ENCODE peak calls at places on chromosome 13, in seven cellular contexts. One of them, this sample, is unnamed.

GRCh38 chr13:52706074-52706473 is 33.5 kb downstream of the CNMD start:
- DNase-seq in heart left ventricle: no peak
- DNase-seq in tibial nerve: no peak
- DNase-seq in B cell: no peak
- DNase-seq in mucosa of descending colon: no peak
- DNase-seq in NB4: no peak
- DNase-seq in psoas muscle: no peak
- DNase-seq in this sample: no peak

GRCh38 chr13:98050041-98050466 is 92.8 kb upstream of the FARP1 start:
- DNase-seq in NB4: no peak
- DNase-seq in mucosa of descending colon: no peak
- DNase-seq in psoas muscle: no peak
- DNase-seq in B cell: no peak
- DNase-seq in heart left ventricle: no peak
- DNase-seq in tibial nerve: no peak
- DNase-seq in this sample: no peak

GRCh38 chr13:20699715-20700114 is 3.8 kb upstream of the IL17D start:
- DNase-seq in heart left ventricle: no peak
- DNase-seq in psoas muscle: no peak
- DNase-seq in NB4: no peak
- DNase-seq in B cell: no peak
- DNase-seq in mucosa of descending colon: no peak
- DNase-seq in tibial nerve: no peak
- DNase-seq in this sample: no peak

GRCh38 chr13:46679369-46680180 is 117.4 kb downstream of the ESD start:
- DNase-seq in NB4: no peak
- DNase-seq in psoas muscle: no peak
- DNase-seq in mucosa of descending colon: no peak
- DNase-seq in B cell: peak
- DNase-seq in heart left ventricle: no peak
- DNase-seq in tibial nerve: peak
- DNase-seq in this sample: no peak

GRCh38 chr13:30020726-30021312 is 170.4 kb upstream of the UBL3 start:
- DNase-seq in NB4: no peak
- DNase-seq in heart left ventricle: no peak
- DNase-seq in tibial nerve: no peak
- DNase-seq in psoas muscle: no peak
- DNase-seq in B cell: no peak
- DNase-seq in mucosa of descending colon: no peak
- DNase-seq in this sample: no peak

GRCh38 chr13:98142427-98143156 is at the start of gene FARP1:
- DNase-seq in B cell: peak
- DNase-seq in psoas muscle: peak
- DNase-seq in heart left ventricle: peak
- DNase-seq in mucosa of descending colon: peak
- DNase-seq in NB4: peak
- DNase-seq in tibial nerve: peak
- DNase-seq in this sample: peak

GRCh38 chr13:101190337-101190736 is 226.0 kb downstream of the NALCN start:
- DNase-seq in tibial nerve: no peak
- DNase-seq in NB4: no peak
- DNase-seq in psoas muscle: no peak
- DNase-seq in mucosa of descending colon: no peak
- DNase-seq in heart left ventricle: no peak
- DNase-seq in B cell: no peak
- DNase-seq in this sample: no peak

GRCh38 chr13:91375119-91375729 is 23.2 kb upstream of the GPC5 start:
- DNase-seq in NB4: peak
- DNase-seq in tibial nerve: no peak
- DNase-seq in mucosa of descending colon: no peak
- DNase-seq in psoas muscle: no peak
- DNase-seq in heart left ventricle: no peak
- DNase-seq in B cell: peak
- DNase-seq in this sample: no peak

GRCh38 chr13:52835071-52835793 is 13.2 kb downstream of the PCDH8 start:
- DNase-seq in psoas muscle: no peak
- DNase-seq in NB4: no peak
- DNase-seq in B cell: no peak
- DNase-seq in heart left ventricle: no peak
- DNase-seq in mucosa of descending colon: no peak
- DNase-seq in tibial nerve: no peak
- DNase-seq in this sample: no peak

GRCh38 chr13:110850840-110851239 is 64.0 kb downstream of the ANKRD10 start:
- DNase-seq in B cell: no peak
- DNase-seq in psoas muscle: no peak
- DNase-seq in heart left ventricle: no peak
- DNase-seq in tibial nerve: no peak
- DNase-seq in NB4: no peak
- DNase-seq in mucosa of descending colon: no peak
- DNase-seq in this sample: no peak

GRCh38 chr13:34172048-34172447 is 354.1 kb downstream of the RFC3 start:
- DNase-seq in mucosa of descending colon: no peak
- DNase-seq in NB4: no peak
- DNase-seq in B cell: no peak
- DNase-seq in psoas muscle: no peak
- DNase-seq in tibial nerve: no peak
- DNase-seq in heart left ventricle: no peak
- DNase-seq in this sample: no peak

GRCh38 chr13:61024046-61024445 is 391.6 kb downstream of the PCDH20 start:
- DNase-seq in mucosa of descending colon: no peak
- DNase-seq in tibial nerve: no peak
- DNase-seq in NB4: no peak
- DNase-seq in B cell: no peak
- DNase-seq in heart left ventricle: no peak
- DNase-seq in psoas muscle: no peak
- DNase-seq in this sample: no peak

GRCh38 chr13:42649761-42650289 is 75.9 kb downstream of the TNFSF11 start:
- DNase-seq in psoas muscle: no peak
- DNase-seq in B cell: no peak
- DNase-seq in tibial nerve: no peak
- DNase-seq in heart left ventricle: no peak
- DNase-seq in mucosa of descending colon: no peak
- DNase-seq in NB4: no peak
- DNase-seq in this sample: no peak

GRCh38 chr13:90302113-90302512 is 1045.4 kb upstream of the MIR17HG start:
- DNase-seq in heart left ventricle: no peak
- DNase-seq in psoas muscle: no peak
- DNase-seq in mucosa of descending colon: no peak
- DNase-seq in NB4: no peak
- DNase-seq in B cell: no peak
- DNase-seq in tibial nerve: no peak
- DNase-seq in this sample: no peak

GRCh38 chr13:39250440-39250839 is 212.2 kb downstream of the NHLRC3 start:
- DNase-seq in B cell: no peak
- DNase-seq in heart left ventricle: no peak
- DNase-seq in psoas muscle: no peak
- DNase-seq in mucosa of descending colon: no peak
- DNase-seq in NB4: no peak
- DNase-seq in tibial nerve: no peak
- DNase-seq in this sample: no peak

GRCh38 chr13:38804061-38804460 is 117.2 kb downstream of the FREM2 start:
- DNase-seq in psoas muscle: no peak
- DNase-seq in tibial nerve: no peak
- DNase-seq in mucosa of descending colon: no peak
- DNase-seq in NB4: no peak
- DNase-seq in B cell: no peak
- DNase-seq in heart left ventricle: no peak
- DNase-seq in this sample: no peak

GRCh38 chr13:42835012-42835411 is 53.6 kb downstream of the FAM216B start:
- DNase-seq in NB4: no peak
- DNase-seq in mucosa of descending colon: no peak
- DNase-seq in heart left ventricle: no peak
- DNase-seq in psoas muscle: no peak
- DNase-seq in B cell: no peak
- DNase-seq in tibial nerve: no peak
- DNase-seq in this sample: no peak

GRCh38 chr13:72390909-72391308 is 336.5 kb downstream of the MZT1 start:
- DNase-seq in mucosa of descending colon: no peak
- DNase-seq in B cell: no peak
- DNase-seq in heart left ventricle: no peak
- DNase-seq in psoas muscle: no peak
- DNase-seq in tibial nerve: no peak
- DNase-seq in NB4: no peak
- DNase-seq in this sample: no peak

GRCh38 chr13:98749501-98749900 is 3.0 kb downstream of the SLC15A1 start:
- DNase-seq in B cell: no peak
- DNase-seq in NB4: no peak
- DNase-seq in tibial nerve: no peak
- DNase-seq in heart left ventricle: no peak
- DNase-seq in mucosa of descending colon: no peak
- DNase-seq in psoas muscle: no peak
- DNase-seq in this sample: no peak

GRCh38 chr13:36841411-36841810 is 22.4 kb downstream of the RFXAP start:
- DNase-seq in B cell: no peak
- DNase-seq in mucosa of descending colon: no peak
- DNase-seq in tibial nerve: no peak
- DNase-seq in psoas muscle: no peak
- DNase-seq in heart left ventricle: no peak
- DNase-seq in NB4: no peak
- DNase-seq in this sample: no peak

GRCh38 chr13:44368599-44369368 is 4.8 kb upstream of the SERP2 start:
- DNase-seq in B cell: no peak
- DNase-seq in tibial nerve: no peak
- DNase-seq in NB4: no peak
- DNase-seq in heart left ventricle: no peak
- DNase-seq in psoas muscle: no peak
- DNase-seq in mucosa of descending colon: no peak
- DNase-seq in this sample: no peak

GRCh38 chr13:59641758-59642157 is 522.0 kb downstream of the DIAPH3 start:
- DNase-seq in psoas muscle: no peak
- DNase-seq in mucosa of descending colon: no peak
- DNase-seq in tibial nerve: no peak
- DNase-seq in NB4: no peak
- DNase-seq in heart left ventricle: no peak
- DNase-seq in B cell: no peak
- DNase-seq in this sample: no peak

GRCh38 chr13:113980489-113981064 is 6.7 kb upstream of the C13orf46 start:
- DNase-seq in NB4: no peak
- DNase-seq in heart left ventricle: no peak
- DNase-seq in mucosa of descending colon: peak
- DNase-seq in psoas muscle: peak
- DNase-seq in tibial nerve: no peak
- DNase-seq in B cell: no peak
- DNase-seq in this sample: no peak

DNA sequence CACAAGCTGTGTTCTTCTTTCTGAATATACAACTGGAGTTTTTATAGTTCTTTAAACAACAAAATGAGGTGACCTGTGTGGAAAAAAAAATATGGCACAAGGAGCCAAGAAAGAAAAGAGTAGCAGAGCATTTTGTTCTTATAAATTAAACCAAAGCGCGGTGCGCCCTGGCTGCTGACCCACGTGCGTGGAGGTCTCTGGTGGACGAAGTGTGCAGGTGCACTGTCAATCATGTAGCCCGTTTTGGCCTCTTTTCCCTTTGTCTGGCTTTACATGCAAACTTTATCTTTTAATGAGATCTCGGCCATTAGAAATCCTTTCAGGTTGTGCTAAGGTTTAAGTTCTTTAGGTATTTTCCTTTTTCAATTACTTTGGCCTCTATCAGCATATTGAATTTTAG is 443.8 kb upstream of the SLC10A2 start:
- DNase-seq in NB4: no peak
- DNase-seq in heart left ventricle: no peak
- DNase-seq in tibial nerve: no peak
- DNase-seq in mucosa of descending colon: no peak
- DNase-seq in B cell: no peak
- DNase-seq in psoas muscle: peak
- DNase-seq in this sample: no peak
- TF ChIP-seq CTCF in NB4: no peak
- TF ChIP-seq CTCF in heart left ventricle: no peak
- TF ChIP-seq CTCF in tibial nerve: no peak
- TF ChIP-seq CTCF in mucosa of descending colon: no peak
- TF ChIP-seq CTCF in B cell: no peak
- TF ChIP-seq CTCF in psoas muscle: no peak
- TF ChIP-seq CTCF in this sample: peak

DNA sequence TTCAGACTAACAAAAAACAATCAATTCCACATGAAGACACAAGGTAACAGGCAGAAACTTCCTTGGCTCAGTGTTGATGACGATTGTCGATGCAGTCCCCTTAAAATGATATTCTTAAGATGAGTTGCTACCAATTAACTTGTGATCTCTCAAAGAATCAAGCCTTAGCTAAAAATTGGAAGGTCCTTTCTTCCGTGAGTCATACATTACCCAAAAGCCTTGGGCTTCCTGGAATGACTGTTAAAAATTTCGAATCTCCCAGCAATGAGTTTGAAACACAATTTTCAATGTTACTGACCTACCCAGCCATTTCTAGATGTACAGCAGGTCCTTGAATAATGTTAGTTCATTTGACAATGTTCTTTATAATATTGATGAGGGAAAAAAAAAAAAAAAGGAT is 28.0 kb upstream of the RB1 start:
- DNase-seq in psoas muscle: no peak
- DNase-seq in heart left ventricle: no peak
- DNase-seq in NB4: no peak
- DNase-seq in B cell: no peak
- DNase-seq in mucosa of descending colon: no peak
- DNase-seq in tibial nerve: no peak
- DNase-seq in this sample: no peak
- TF ChIP-seq CTCF in psoas muscle: no peak
- TF ChIP-seq CTCF in heart left ventricle: no peak
- TF ChIP-seq CTCF in NB4: no peak
- TF ChIP-seq CTCF in B cell: no peak
- TF ChIP-seq CTCF in mucosa of descending colon: no peak
- TF ChIP-seq CTCF in tibial nerve: no peak
- TF ChIP-seq CTCF in this sample: no peak

DNA sequence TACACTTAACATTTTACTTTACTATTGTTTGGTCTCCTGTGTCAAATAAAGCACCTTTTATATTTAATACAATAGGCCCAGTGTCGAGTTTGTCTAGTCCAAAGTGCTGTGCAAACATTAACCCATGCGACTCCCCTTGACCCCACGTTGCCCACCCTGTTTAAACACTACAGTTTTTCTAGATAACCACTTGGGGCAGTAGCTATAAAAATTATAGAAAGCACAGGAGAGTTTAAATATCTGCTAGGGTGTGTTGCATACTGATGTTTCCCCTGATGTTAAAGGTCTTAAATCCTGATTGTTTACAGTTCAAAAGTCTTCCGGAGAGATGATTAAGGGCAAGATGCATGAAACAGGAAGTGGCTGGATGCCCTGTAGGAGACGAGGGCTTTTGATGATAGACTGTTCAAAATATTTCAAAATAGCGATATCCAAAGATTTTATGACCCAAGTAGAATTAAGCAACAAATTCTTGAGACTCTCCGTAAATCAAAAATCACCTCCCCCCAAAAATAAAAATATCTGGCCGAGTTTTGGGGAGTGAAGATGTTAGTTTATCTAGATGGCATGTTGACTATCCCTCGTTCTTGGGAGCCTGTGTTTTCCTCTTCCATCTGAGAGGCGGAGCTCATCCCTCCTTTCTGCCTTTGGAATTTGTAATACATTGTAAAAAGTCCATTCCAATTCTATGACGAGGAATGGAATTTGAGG is 167.1 kb downstream of the FGF9 start:
- DNase-seq in NB4: no peak
- DNase-seq in tibial nerve: no peak
- DNase-seq in B cell: no peak
- DNase-seq in psoas muscle: no peak
- DNase-seq in mucosa of descending colon: no peak
- DNase-seq in heart left ventricle: no peak
- DNase-seq in this sample: no peak
- TF ChIP-seq CTCF in NB4: no peak
- TF ChIP-seq CTCF in tibial nerve: no peak
- TF ChIP-seq CTCF in B cell: no peak
- TF ChIP-seq CTCF in psoas muscle: no peak
- TF ChIP-seq CTCF in mucosa of descending colon: no peak
- TF ChIP-seq CTCF in heart left ventricle: no peak
- TF ChIP-seq CTCF in this sample: peak

GRCh38 chr13:25466880-25467279 is 95.1 kb downstream of the ATP8A2 start:
- DNase-seq in psoas muscle: no peak
- DNase-seq in B cell: no peak
- DNase-seq in heart left ventricle: no peak
- DNase-seq in mucosa of descending colon: no peak
- DNase-seq in NB4: no peak
- DNase-seq in tibial nerve: no peak
- DNase-seq in this sample: no peak
- TF ChIP-seq CTCF in psoas muscle: no peak
- TF ChIP-seq CTCF in B cell: no peak
- TF ChIP-seq CTCF in heart left ventricle: no peak
- TF ChIP-seq CTCF in mucosa of descending colon: no peak
- TF ChIP-seq CTCF in NB4: no peak
- TF ChIP-seq CTCF in tibial nerve: no peak
- TF ChIP-seq CTCF in this sample: no peak